ENCODE peak calls at places on chromosomes 5 and 9, in five cellular contexts. Z is A549, O is K562, L is SK-N-SH, G is IMR-90. N is an unnamed sample.

GRCh38 chr9:36327903-36328302 is 69.7 kb upstream of the GNE start:
- DNase-seq in Z (no peak), O (no peak), L (no peak), G (peak), N (no peak)

GRCh38 chr9:129633848-129634247 is 7.9 kb downstream of the NTMT1 start:
- DNase-seq in Z (no peak), O (no peak), L (no peak), G (no peak), N (no peak)

GRCh38 chr9:93111371-93112115 is 15.5 kb downstream of the CARD19 start:
- DNase-seq in Z (no peak), O (no peak), L (no peak), G (peak), N (no peak)

GRCh38 chr5:51345106-51345505 is 38.1 kb upstream of the ISL1 start:
- DNase-seq in Z (no peak), O (no peak), L (no peak), G (no peak), N (no peak)

GRCh38 chr9:123358181-123358894 is 2.3 kb downstream of the CRB2 start:
- DNase-seq in Z (no peak), O (no peak), L (peak), G (no peak), N (no peak)

GRCh38 chr5:178489281-178489976 is 100.8 kb downstream of the COL23A1 start:
- DNase-seq in Z (no peak), O (no peak), L (no peak), G (no peak), N (no peak)

GRCh38 chr9:111657051-111657450 is 4.4 kb upstream of the GNG10 start:
- DNase-seq in Z (no peak), O (no peak), L (no peak), G (no peak), N (no peak)

GRCh38 chr5:180327166-180327565 is 26.0 kb downstream of the GFPT2 start:
- DNase-seq in Z (no peak), O (no peak), L (no peak), G (no peak), N (no peak)

GRCh38 chr9:123584202-123585176 is 228.5 kb downstream of the CRB2 start:
- DNase-seq in Z (no peak), O (no peak), L (no peak), G (no peak), N (no peak)

GRCh38 chr5:157778121-157778805 is 34.8 kb downstream of the LSM11 start:
- DNase-seq in Z (no peak), O (no peak), L (peak), G (peak), N (no peak)

GRCh38 chr9:77435272-77435671 is 212.8 kb downstream of the GNA14 start:
- DNase-seq in Z (no peak), O (no peak), L (no peak), G (no peak), N (no peak)

GRCh38 chr9:77433675-77434445 is 214.3 kb downstream of the GNA14 start:
- DNase-seq in Z (peak), O (peak), L (peak), G (peak), N (no peak)

GRCh38 chr9:77438653-77439052 is 209.5 kb downstream of the GNA14 start:
- DNase-seq in Z (no peak), O (no peak), L (no peak), G (no peak), N (no peak)

GRCh38 chr9:77432053-77432452 is 216.1 kb downstream of the GNA14 start:
- DNase-seq in Z (no peak), O (no peak), L (no peak), G (no peak), N (no peak)

DNA sequence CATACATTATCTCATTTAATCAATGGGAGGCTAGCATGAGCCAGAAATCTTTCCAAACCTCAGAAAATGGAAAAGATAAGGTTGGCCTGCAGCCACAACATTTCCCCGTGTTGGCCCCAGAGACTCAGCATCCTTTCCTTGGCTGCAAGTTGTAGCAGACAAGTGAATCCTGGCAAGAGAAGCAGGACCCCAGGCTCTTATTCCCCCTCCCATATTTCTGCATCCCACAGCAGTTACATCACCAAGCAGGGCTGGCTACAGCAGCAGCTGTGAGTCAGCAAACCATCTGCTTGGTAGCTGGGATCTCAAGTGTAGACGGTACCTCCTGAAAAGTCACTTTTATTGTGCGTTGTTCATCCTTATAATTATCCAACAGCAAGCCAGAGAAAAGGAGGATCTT is 212.4 kb downstream of the GNA14 start:
- DNase-seq in Z (no peak), O (no peak), L (peak), G (peak), N (no peak)
- TF ChIP-seq RCOR1 in Z (no peak), O (no peak), L (no peak), G (no peak), N (no peak)

GRCh38 chr5:116764941-116765340 is 190.3 kb upstream of the SEMA6A start:
- DNase-seq in Z (no peak), O (no peak), L (no peak), G (no peak), N (peak)

GRCh38 chr5:116766470-116766947 is 191.9 kb upstream of the SEMA6A start:
- DNase-seq in Z (peak), O (no peak), L (no peak), G (no peak), N (peak)

GRCh38 chr5:116769470-116769869 is 194.8 kb upstream of the SEMA6A start:
- DNase-seq in Z (no peak), O (no peak), L (no peak), G (no peak), N (no peak)

GRCh38 chr5:116763987-116764866 is 189.6 kb upstream of the SEMA6A start:
- DNase-seq in Z (no peak), O (no peak), L (no peak), G (no peak), N (peak)

GRCh38 chr5:116765441-116765840 is 190.8 kb upstream of the SEMA6A start:
- DNase-seq in Z (peak), O (no peak), L (no peak), G (no peak), N (no peak)
- TF ChIP-seq RCOR1 in Z (no peak), O (no peak), L (no peak), G (no peak), N (no peak)

DNA sequence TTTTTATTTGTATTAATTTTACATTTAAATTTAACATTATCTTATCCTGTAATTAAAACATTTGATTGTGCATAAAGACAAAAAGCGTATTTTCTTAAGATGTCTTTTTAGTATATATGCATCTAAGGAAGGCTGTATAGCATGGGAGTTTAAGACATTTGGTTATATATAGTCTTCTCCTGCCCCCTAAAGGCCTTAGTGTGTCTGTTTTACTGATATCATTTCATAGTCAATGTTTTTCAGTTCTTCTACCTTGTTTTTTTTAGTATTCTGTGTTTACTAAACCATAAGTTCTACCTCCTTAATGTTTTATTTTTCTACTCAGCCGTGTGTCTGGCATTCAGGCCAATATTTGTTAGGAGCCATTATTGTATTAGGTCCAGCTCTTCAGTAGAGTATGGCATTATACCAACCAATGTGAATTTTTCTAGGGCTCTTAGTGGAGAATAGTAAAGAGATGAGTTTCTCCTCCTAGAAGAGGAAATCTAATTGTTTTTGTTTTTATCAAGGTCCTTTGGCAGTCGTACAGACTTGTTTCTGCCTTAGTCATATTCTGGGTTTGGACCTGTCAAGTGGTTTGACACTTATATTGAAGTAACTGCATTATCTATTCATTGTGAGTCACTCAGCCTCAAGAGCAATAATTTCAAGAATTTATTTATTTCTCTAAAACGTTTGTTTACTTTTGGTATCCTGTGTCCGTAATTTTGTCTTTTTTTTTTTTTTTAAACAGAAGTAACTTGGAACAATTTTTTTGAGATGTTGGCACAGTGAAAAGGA is 74.8 kb downstream of the SLF1 start:
- DNase-seq in Z (peak), O (no peak), L (peak), G (peak), N (no peak)
- TF ChIP-seq RCOR1 in Z (no peak), O (no peak), L (no peak), G (no peak), N (no peak)

GRCh38 chr5:76402880-76403712 is at the start of gene IQGAP2:
- DNase-seq in Z (peak), O (peak), L (peak), G (peak), N (no peak)
- TF ChIP-seq RCOR1 in Z (no peak), O (no peak), L (no peak), G (no peak), N (no peak)

GRCh38 chr9:70403166-70403565 is 11.3 kb downstream of the KLF9 start:
- DNase-seq in Z (no peak), O (no peak), L (no peak), G (no peak), N (no peak)
- TF ChIP-seq RCOR1 in Z (no peak), O (no peak), L (no peak), G (no peak), N (no peak)

GRCh38 chr9:76534031-76534430 is 75.0 kb downstream of the GCNT1 start:
- DNase-seq in Z (no peak), O (no peak), L (no peak), G (peak), N (no peak)
- TF ChIP-seq RCOR1 in Z (no peak), O (no peak), L (no peak), G (no peak), N (no peak)

N was measured in GM12878.